ENCODE peak calls at places on chromosomes 3 and 15, in seven cellular contexts. J, K, P, M, I, X and H are unnamed samples.

GRCh38 chr3:142971431-142971830 is 8.0 kb upstream of the PAQR9 start:
- DNase-seq in J (no peak), K (no peak), P (no peak), M (no peak), I (no peak), X (no peak), H (no peak)

GRCh38 chr15:87610366-87610765 is 646.2 kb downstream of the NTRK3 start:
- DNase-seq in J (no peak), K (peak; percentile 43), P (no peak), M (no peak), I (no peak), X (no peak), H (no peak)

GRCh38 chr15:74406992-74407705 is 26.6 kb downstream of the SEMA7A start:
- DNase-seq in J (peak; percentile 88), K (peak; percentile 93), P (no peak), M (peak; percentile 75), I (no peak), X (no peak), H (no peak)

GRCh38 chr15:58952751-58953150 is 19.3 kb upstream of the SLTM start:
- DNase-seq in J (no peak), K (peak; percentile 52), P (no peak), M (no peak), I (no peak), X (no peak), H (no peak)

GRCh38 chr3:126621627-126622345 is 33.1 kb downstream of the TXNRD3 start:
- DNase-seq in J (no peak), K (peak; percentile 59), P (no peak), M (no peak), I (no peak), X (no peak), H (no peak)

GRCh38 chr3:127746400-127747057 is 73.8 kb downstream of the ABTB1 start:
- DNase-seq in J (no peak), K (no peak), P (no peak), M (no peak), I (no peak), X (no peak), H (no peak)

GRCh38 chr15:96261575-96262034 is 68.9 kb upstream of the NR2F2 start:
- DNase-seq in J (no peak), K (no peak), P (no peak), M (no peak), I (peak; percentile 19), X (no peak), H (no peak)

GRCh38 chr3:101081990-101082389 is 88.8 kb upstream of the ABI3BP start:
- DNase-seq in J (no peak), K (peak; percentile 88), P (no peak), M (no peak), I (no peak), X (no peak), H (no peak)

GRCh38 chr3:156474560-156475389 is 80.1 kb downstream of the SSR3 start:
- DNase-seq in J (peak; percentile 40), K (no peak), P (no peak), M (no peak), I (no peak), X (no peak), H (no peak)

GRCh38 chr3:152976232-152976631 is 141.3 kb downstream of the P2RY1 start:
- DNase-seq in J (no peak), K (no peak), P (no peak), M (no peak), I (no peak), X (no peak), H (no peak)

GRCh38 chr15:67290319-67290718 is 35.7 kb downstream of the IQCH start:
- DNase-seq in J (no peak), K (no peak), P (no peak), M (no peak), I (no peak), X (no peak), H (no peak)

GRCh38 chr3:42290966-42291714 is 25.2 kb upstream of the CCK start:
- DNase-seq in J (no peak), K (no peak), P (no peak), M (no peak), I (no peak), X (no peak), H (no peak)

GRCh38 chr3:126213376-126214044 is 33.1 kb upstream of the ALDH1L1 start:
- DNase-seq in J (peak; percentile 33), K (no peak), P (no peak), M (no peak), I (no peak), X (no peak), H (no peak)

GRCh38 chr15:40630313-40630712 is 36.3 kb downstream of the KNL1 start:
- DNase-seq in J (no peak), K (no peak), P (no peak), M (no peak), I (no peak), X (no peak), H (no peak)

GRCh38 chr3:172869356-172869755 is 118.8 kb downstream of the ECT2 start:
- DNase-seq in J (no peak), K (no peak), P (no peak), M (peak; percentile 33), I (peak; percentile 11), X (no peak), H (no peak)

GRCh38 chr3:178059836-178060235 is 476.4 kb upstream of the KCNMB2 start:
- DNase-seq in J (no peak), K (peak; percentile 47), P (peak; percentile 11), M (no peak), I (no peak), X (no peak), H (no peak)

GRCh38 chr3:187188931-187189330 is 8.4 kb upstream of the RTP1 start:
- DNase-seq in J (no peak), K (peak; percentile 49), P (no peak), M (no peak), I (no peak), X (no peak), H (no peak)

GRCh38 chr3:162729686-162730085 is 1233.1 kb downstream of the OTOL1 start:
- DNase-seq in J (no peak), K (peak; percentile 76), P (no peak), M (no peak), I (no peak), X (no peak), H (no peak)

GRCh38 chr3:20074226-20075063 is 34.2 kb downstream of the KAT2B start:
- DNase-seq in J (no peak), K (peak; percentile 53), P (no peak), M (no peak), I (no peak), X (no peak), H (no peak)

GRCh38 chr15:61115679-61116078 is 113.4 kb downstream of the RORA start:
- DNase-seq in J (no peak), K (peak; percentile 3), P (no peak), M (no peak), I (no peak), X (no peak), H (no peak)

GRCh38 chr3:48708481-48708889 is 8.5 kb downstream of the IP6K2 start:
- DNase-seq in J (no peak), K (peak; percentile 75), P (no peak), M (no peak), I (no peak), X (no peak), H (no peak)

GRCh38 chr15:78988361-78988911 is 43.6 kb upstream of the CTSH start:
- DNase-seq in J (peak; percentile 83), K (peak; percentile 99), P (peak; percentile 75), M (peak; percentile 75), I (peak; percentile 89), X (peak; percentile 64), H (peak; percentile 75)
- TF ChIP-seq POLR2A in J (no peak), K (no peak), P (no peak), M (no peak), I (no peak), X (no peak), H (no peak)

DNA sequence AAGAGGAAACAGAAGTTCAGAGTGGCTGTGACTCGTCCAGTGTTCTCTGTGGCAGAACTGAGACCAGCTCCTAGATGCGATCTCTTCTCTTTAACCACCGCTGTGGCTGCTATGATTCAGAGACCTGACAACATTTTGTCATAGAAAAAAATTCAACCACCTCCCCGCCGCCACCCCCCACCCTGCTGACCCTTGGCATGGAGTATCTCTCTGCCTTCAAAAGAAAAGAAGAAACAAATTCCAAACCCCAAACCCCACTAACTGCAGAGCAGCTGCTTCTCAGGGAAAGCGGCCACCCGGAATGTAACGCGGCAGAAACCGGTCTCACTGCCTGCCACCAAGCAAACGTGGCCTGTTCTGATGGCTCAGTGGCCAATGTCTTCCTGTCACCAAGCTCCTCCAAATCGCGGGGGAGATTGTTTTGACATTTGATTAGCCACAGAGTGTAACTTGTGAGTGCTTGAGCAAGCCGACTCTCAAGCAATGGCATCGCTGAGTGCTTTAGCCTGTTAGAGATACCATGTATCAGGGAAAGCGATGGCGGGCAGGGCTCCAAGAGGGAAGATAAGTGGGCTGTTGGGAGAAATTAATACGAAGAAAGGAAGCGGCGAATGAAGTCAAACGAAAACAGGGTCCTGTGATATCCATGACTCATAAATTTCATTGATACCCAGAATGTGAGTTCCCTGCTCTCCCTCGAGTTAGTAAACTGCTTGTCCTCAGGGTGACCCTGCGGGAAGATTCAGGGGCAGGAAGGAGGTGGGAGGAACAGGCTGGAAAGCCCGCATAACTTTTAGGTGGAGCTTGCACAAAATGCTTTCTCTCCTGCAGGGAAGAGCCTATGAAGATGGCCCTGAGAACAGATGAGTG is 44.8 kb upstream of the TLE3 start:
- DNase-seq in J (peak; percentile 80), K (peak; percentile 85), P (no peak), M (peak; percentile 48), I (peak; percentile 46), X (no peak), H (no peak)
- TF ChIP-seq CTCF in J (no peak), K (no peak), P (no peak), M (no peak), I (no peak), X (no peak), H (no peak)

GRCh38 chr3:109336272-109336957 is 931 bp downstream of the DPPA4 start:
- DNase-seq in J (peak; percentile 48), K (peak; percentile 7), P (peak; percentile 14), M (no peak), I (peak; percentile 20), X (no peak), H (peak; percentile 77)

GRCh38 chr3:109334572-109334971 is 2.8 kb downstream of the DPPA4 start:
- DNase-seq in J (no peak), K (no peak), P (no peak), M (no peak), I (no peak), X (no peak), H (no peak)

GRCh38 chr3:109328202-109328601 is 9.1 kb downstream of the DPPA4 start:
- DNase-seq in J (no peak), K (no peak), P (no peak), M (no peak), I (no peak), X (no peak), H (no peak)

GRCh38 chr3:109330405-109330804 is 6.9 kb downstream of the DPPA4 start:
- DNase-seq in J (no peak), K (no peak), P (no peak), M (no peak), I (no peak), X (no peak), H (no peak)

GRCh38 chr3:109331692-109332091 is 5.7 kb downstream of the DPPA4 start:
- DNase-seq in J (no peak), K (no peak), P (no peak), M (no peak), I (no peak), X (no peak), H (peak; percentile 58)
- H3K4me3 ChIP-seq in J (no peak overlapping the region), K (no peak overlapping the region), P (no peak overlapping the region), M (no peak overlapping the region), I (no peak overlapping the region), X (no peak overlapping the region), H (no peak overlapping the region)

GRCh38 chr3:134312873-134313838 is 61.1 kb downstream of the AMOTL2 start:
- DNase-seq in J (peak; percentile 65), K (peak; percentile 76), P (peak; percentile 64), M (peak; percentile 70), I (peak; percentile 78), X (peak; percentile 81), H (peak; percentile 85)
- TF ChIP-seq POLR2A in J (no peak), K (peak; percentile 69), P (peak; percentile 78), M (no peak), I (peak; percentile 76), X (no peak), H (peak; percentile 82)